ENCODE peak calls at places on chromosomes 3 and 15, in four cellular contexts. X is nephron progenitor cell, V is progenitor cell of endocrine pancreas, H is GM13976. W is an unnamed sample.

GRCh38 chr3:38164136-38164965 is 986 bp upstream of the OXSR1 start:
- DNase-seq in X (no peak), V (no peak), H (no peak), W (no peak)

GRCh38 chr15:78811124-78811824 is at the start of gene ADAMTS7:
- DNase-seq in X (peak), V (peak), H (peak), W (peak)

GRCh38 chr3:81279481-81280273 is 481.8 kb downstream of the GBE1 start:
- DNase-seq in X (no peak), V (no peak), H (no peak), W (no peak)

GRCh38 chr15:88744548-88745020 is 58.7 kb upstream of the ACAN start:
- DNase-seq in X (no peak), V (no peak), H (no peak), W (no peak)

GRCh38 chr3:77051927-77052542 is 12.1 kb downstream of the ROBO2 start:
- DNase-seq in X (no peak), V (no peak), H (no peak), W (no peak)

GRCh38 chr3:52063026-52063723 is 6.8 kb upstream of the DUSP7 start:
- DNase-seq in X (no peak), V (no peak), H (no peak), W (no peak)

GRCh38 chr3:51937611-51938450 is 3.9 kb downstream of the RRP9 start:
- DNase-seq in X (no peak), V (no peak), H (peak), W (peak)

GRCh38 chr15:38414351-38414750 is 39.6 kb upstream of the FAM98B start:
- DNase-seq in X (peak), V (peak), H (no peak), W (no peak)

GRCh38 chr3:32453346-32453745 is 49.3 kb downstream of the CMTM6 start:
- DNase-seq in X (no peak), V (no peak), H (no peak), W (no peak)

GRCh38 chr15:36172970-36173369 is 406.5 kb upstream of the CDIN1 start:
- DNase-seq in X (no peak), V (no peak), H (no peak), W (no peak)

GRCh38 chr15:67719330-67719959 is 105.9 kb upstream of the SKOR1 start:
- DNase-seq in X (no peak), V (no peak), H (no peak), W (no peak)

GRCh38 chr15:71199384-71200351 is 84.4 kb downstream of the THSD4 start:
- DNase-seq in X (no peak), V (no peak), H (no peak), W (no peak)

GRCh38 chr15:59326856-59327255 is 45.8 kb downstream of the MYO1E start:
- DNase-seq in X (no peak), V (no peak), H (no peak), W (no peak)

GRCh38 chr3:134363381-134363755 is 10.9 kb downstream of the AMOTL2 start:
- DNase-seq in X (no peak), V (no peak), H (no peak), W (no peak)

GRCh38 chr3:74491874-74492273 is 122.6 kb downstream of the CNTN3 start:
- DNase-seq in X (no peak), V (no peak), H (no peak), W (no peak)

GRCh38 chr3:152559246-152559645 is 275.7 kb upstream of the P2RY1 start:
- DNase-seq in X (no peak), V (no peak), H (no peak), W (no peak)

GRCh38 chr15:40343512-40343911 is 2.8 kb upstream of the CCDC9B start:
- DNase-seq in X (no peak), V (no peak), H (no peak), W (no peak)

GRCh38 chr3:188106454-188106853 is 47.5 kb upstream of the LPP start:
- DNase-seq in X (no peak), V (no peak), H (no peak), W (no peak)

GRCh38 chr3:105791134-105791533 is 77.7 kb downstream of the CBLB start:
- DNase-seq in X (no peak), V (no peak), H (no peak), W (no peak)

GRCh38 chr3:62178739-62179600 is 194.4 kb downstream of the FEZF2 start:
- DNase-seq in X (no peak), V (no peak), H (no peak), W (no peak)

GRCh38 chr3:108035751-108036150 is 55.1 kb downstream of the CD47 start:
- DNase-seq in X (no peak), V (no peak), H (no peak), W (no peak)

GRCh38 chr3:30770387-30770786 is 124.1 kb downstream of the GADL1 start:
- DNase-seq in X (no peak), V (no peak), H (no peak), W (no peak)

GRCh38 chr15:90591524-90591923 is 61.8 kb downstream of the CRTC3 start:
- DNase-seq in X (no peak), V (no peak), H (no peak), W (no peak)

GRCh38 chr3:50194903-50195500 is 3.6 kb downstream of the GNAT1 start:
- DNase-seq in X (no peak), V (no peak), H (peak), W (no peak)

GRCh38 chr3:165983284-165983683 is 146.1 kb upstream of the BCHE start:
- DNase-seq in X (no peak), V (no peak), H (no peak), W (no peak)

GRCh38 chr3:25449857-25450256 is 21.8 kb downstream of the RARB start:
- DNase-seq in X (no peak), V (no peak), H (no peak), W (no peak)

GRCh38 chr3:130894130-130894872 is 417 bp downstream of the ATP2C1 start:
- DNase-seq in X (peak), V (peak), H (peak), W (no peak)

GRCh38 chr15:101642361-101642760 is 9.8 kb downstream of the TM2D3 start:
- DNase-seq in X (no peak), V (no peak), H (no peak), W (no peak)

GRCh38 chr3:21059409-21059808 is 691.6 kb downstream of the ZNF385D start:
- DNase-seq in X (no peak), V (no peak), H (no peak), W (no peak)

GRCh38 chr3:72791132-72791531 is 57.1 kb downstream of the SHQ1 start:
- DNase-seq in X (no peak), V (no peak), H (no peak), W (no peak)

GRCh38 chr3:32410367-32411246 is 19.0 kb downstream of the CMTM7 start:
- DNase-seq in X (no peak), V (no peak), H (no peak), W (no peak)

GRCh38 chr15:39582286-39582976 is 1.6 kb downstream of the THBS1 start:
- DNase-seq in X (no peak), V (no peak), H (no peak), W (no peak)

GRCh38 chr3:79405183-79405582 is 362.6 kb downstream of the ROBO1 start:
- DNase-seq in X (no peak), V (no peak), H (no peak), W (no peak)

GRCh38 chr15:92020765-92021164 is 167.3 kb downstream of the SLCO3A1 start:
- DNase-seq in X (no peak), V (no peak), H (no peak), W (no peak)

GRCh38 chr3:136149569-136150136 is 46.5 kb downstream of the MSL2 start:
- DNase-seq in X (no peak), V (no peak), H (no peak), W (no peak)

GRCh38 chr15:61479601-61480000 is 250.5 kb upstream of the RORA start:
- DNase-seq in X (no peak), V (no peak), H (no peak), W (no peak)

GRCh38 chr3:126159476-126159875 is 20.9 kb downstream of the ALDH1L1 start:
- DNase-seq in X (no peak), V (no peak), H (no peak), W (no peak)

DNA sequence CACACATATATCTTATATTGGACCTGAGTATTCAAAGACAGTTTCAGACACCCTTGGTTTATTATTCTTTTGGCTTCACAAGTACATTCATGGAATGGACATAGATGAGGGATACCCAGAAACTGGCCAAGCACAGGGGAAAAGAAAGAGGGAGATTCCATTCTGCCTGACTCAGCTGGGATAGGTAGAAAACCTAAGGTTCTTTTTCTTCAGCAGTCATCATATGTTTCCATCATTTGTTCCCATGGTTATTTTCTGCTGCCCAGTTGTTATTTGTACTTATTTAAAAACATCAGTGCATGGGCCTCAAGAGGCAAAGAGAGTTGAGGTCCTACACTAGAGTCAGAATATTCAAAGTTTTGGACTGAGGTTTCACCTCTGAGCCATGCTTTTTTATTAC is 91.8 kb downstream of the FILIP1L start:
- DNase-seq in X (no peak), V (no peak), H (no peak), W (no peak)
- TF ChIP-seq CTCF in X (no peak), V (no peak), H (no peak), W (no peak)

DNA sequence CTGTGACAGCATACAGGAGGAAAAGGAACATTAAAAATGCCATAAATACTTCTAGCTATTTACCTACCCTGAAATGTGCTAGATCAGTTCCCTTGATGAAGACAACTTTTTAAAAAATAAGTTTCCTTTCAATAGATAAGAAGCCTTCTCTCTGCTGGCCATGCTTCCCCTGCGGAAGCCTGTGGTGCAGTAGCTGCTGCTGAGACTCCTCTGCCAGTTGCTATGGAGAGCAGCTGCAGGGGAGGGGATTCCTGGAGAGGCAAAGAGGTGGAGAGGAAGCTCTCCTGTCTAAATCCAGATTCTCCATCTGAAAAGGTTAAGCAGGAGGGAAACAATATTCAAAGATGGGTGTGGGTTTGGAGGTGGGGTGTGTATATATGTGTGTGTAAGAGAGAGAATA is 69.8 kb upstream of the BFSP2 start:
- DNase-seq in X (peak), V (no peak), H (no peak), W (no peak)
- TF ChIP-seq CTCF in X (no peak), V (no peak), H (no peak), W (no peak)

GRCh38 chr15:64688770-64689169 is 86.6 kb downstream of the RBPMS2 start:
- DNase-seq in X (no peak), V (no peak), H (no peak), W (no peak)

GRCh38 chr15:64690008-64690407 is 85.4 kb downstream of the RBPMS2 start:
- DNase-seq in X (no peak), V (no peak), H (no peak), W (no peak)

GRCh38 chr15:64692166-64692565 is 83.2 kb downstream of the RBPMS2 start:
- DNase-seq in X (no peak), V (no peak), H (no peak), W (no peak)

GRCh38 chr15:64693134-64693533 is 82.3 kb downstream of the RBPMS2 start:
- DNase-seq in X (no peak), V (no peak), H (no peak), W (no peak)

GRCh38 chr15:64690578-64691296 is 84.7 kb downstream of the RBPMS2 start:
- DNase-seq in X (no peak), V (no peak), H (no peak), W (no peak)
- TF ChIP-seq CTCF in X (no peak), V (peak), H (no peak), W (no peak)

GRCh38 chr3:127366383-127366782 is 78.5 kb upstream of the PRR20G start:
- DNase-seq in X (no peak), V (no peak), H (no peak), W (no peak)
- TF ChIP-seq CTCF in X (no peak), V (peak), H (no peak), W (no peak)

DNA sequence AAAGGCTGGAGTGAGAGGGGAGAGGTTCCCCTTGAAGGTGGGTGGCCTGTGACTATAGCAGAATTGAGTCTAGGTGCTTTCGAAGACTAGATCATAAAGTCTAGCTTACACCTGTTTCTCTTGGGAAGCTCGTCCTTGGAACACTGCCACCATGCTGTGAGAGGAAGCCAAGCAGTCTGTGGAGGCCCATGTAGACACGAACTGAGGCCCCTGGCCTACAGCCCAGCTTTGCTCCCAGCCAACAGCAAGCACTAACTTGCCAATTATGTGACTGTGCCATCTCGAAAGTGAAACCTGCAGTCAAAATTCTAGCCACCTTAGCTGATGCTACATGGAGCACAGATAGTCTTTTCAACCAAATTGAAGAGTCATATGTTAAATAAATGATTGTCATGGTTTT is 190.5 kb upstream of the NECTIN3 start:
- DNase-seq in X (no peak), V (no peak), H (no peak), W (no peak)
- TF ChIP-seq CTCF in X (no peak), V (peak), H (no peak), W (no peak)

GRCh38 chr3:121228971-121229370 is 316.8 kb downstream of the POLQ start:
- DNase-seq in X (no peak), V (no peak), H (no peak), W (no peak)

GRCh38 chr3:121231872-121232271 is 313.9 kb downstream of the POLQ start:
- DNase-seq in X (no peak), V (no peak), H (no peak), W (no peak)

DNA sequence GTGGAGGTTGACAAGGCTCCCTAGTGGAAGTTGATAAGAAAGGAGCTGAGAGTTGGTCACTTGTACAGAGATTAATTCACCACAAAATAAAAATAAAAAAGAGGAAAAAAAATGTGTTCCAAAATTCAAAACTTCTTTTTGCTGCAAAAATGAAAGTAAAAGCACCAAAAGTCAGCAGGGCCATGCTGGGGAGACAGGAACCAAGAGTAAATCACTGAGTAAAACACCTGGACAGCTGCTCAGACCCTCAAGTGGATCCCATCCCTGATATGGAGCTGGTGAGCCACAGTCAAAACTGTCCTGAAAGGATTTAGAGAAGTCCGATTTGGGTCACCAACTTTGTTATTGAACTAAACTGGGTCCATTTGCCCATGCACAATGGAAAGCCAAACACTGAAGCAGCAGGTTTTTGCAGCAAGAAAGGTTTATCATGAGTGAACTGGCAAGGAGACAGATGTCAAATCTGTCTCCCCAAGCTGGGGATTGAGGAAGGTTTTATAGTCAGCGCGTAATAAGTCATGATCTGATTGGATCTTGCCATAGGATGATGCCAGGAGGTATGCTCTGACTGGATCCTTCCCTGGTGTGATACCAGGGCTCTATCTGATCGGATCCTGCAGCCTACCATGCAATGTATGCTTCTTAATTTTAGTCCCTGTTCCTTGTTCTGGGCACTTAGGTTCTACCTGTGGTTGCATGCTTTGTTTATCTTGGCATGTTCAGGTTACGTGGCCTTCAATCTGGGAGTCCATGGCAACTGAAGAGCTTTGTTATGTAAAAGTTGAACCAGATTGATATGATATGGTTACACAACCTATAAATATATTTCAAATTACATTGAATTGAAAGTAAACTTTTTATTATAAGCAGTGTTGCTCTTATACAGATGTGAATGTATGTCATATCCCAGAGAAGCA is 313.2 kb downstream of the POLQ start:
- DNase-seq in X (no peak), V (no peak), H (no peak), W (no peak)
- TF ChIP-seq CTCF in X (no peak), V (no peak), H (no peak), W (no peak)

GRCh38 chr15:77548608-77549551 is 83.8 kb downstream of the LINGO1 start:
- DNase-seq in X (no peak), V (no peak), H (no peak), W (no peak)
- TF ChIP-seq CTCF in X (no peak), V (no peak), H (peak), W (no peak)

GRCh38 chr3:110685630-110686029 is 386.0 kb upstream of the NECTIN3 start:
- DNase-seq in X (no peak), V (no peak), H (no peak), W (no peak)
- TF ChIP-seq CTCF in X (no peak), V (no peak), H (no peak), W (no peak)

GRCh38 chr3:147393261-147393964 is 12.9 kb downstream of the ZIC4 start:
- DNase-seq in X (peak), V (no peak), H (no peak), W (no peak)

GRCh38 chr3:147394168-147394941 is 12.0 kb downstream of the ZIC4 start:
- DNase-seq in X (no peak), V (no peak), H (no peak), W (no peak)

GRCh38 chr3:147391726-147392082 is 14.6 kb downstream of the ZIC4 start:
- DNase-seq in X (no peak), V (no peak), H (no peak), W (no peak)

GRCh38 chr3:147390589-147391569 is 15.5 kb downstream of the ZIC4 start:
- DNase-seq in X (no peak), V (no peak), H (no peak), W (no peak)

GRCh38 chr3:147392083-147392916 is 14.0 kb downstream of the ZIC4 start:
- DNase-seq in X (peak), V (no peak), H (no peak), W (no peak)
- TF ChIP-seq CTCF in X (peak), V (peak), H (no peak), W (no peak)

W was measured in activated B cell treated with CpG ODN at 0.5 μM for 24 hours.